ENCODE peak calls at places on chromosomes 4 and X, in five cellular contexts. One of them, this sample, is unnamed.

GRCh38 chrX:18351774-18352173 is 2.7 kb downstream of the SCML2 start:
- DNase-seq in H1: no peak
- DNase-seq in SK-N-SH: no peak
- DNase-seq in stomach: no peak
- DNase-seq in HCT116: no peak
- DNase-seq in this sample: no peak

GRCh38 chr4:38967260-38968095 is 64.7 kb downstream of the TMEM156 start:
- DNase-seq in H1: no peak
- DNase-seq in SK-N-SH: no peak
- DNase-seq in stomach: no peak
- DNase-seq in HCT116: peak; percentile 74
- DNase-seq in this sample: no peak

GRCh38 chr4:145388043-145388442 is 93.6 kb upstream of the SMAD1 start:
- DNase-seq in H1: no peak
- DNase-seq in SK-N-SH: no peak
- DNase-seq in stomach: no peak
- DNase-seq in HCT116: no peak
- DNase-seq in this sample: no peak

GRCh38 chr4:105871997-105872396 is 23.3 kb upstream of the NPNT start:
- DNase-seq in H1: no peak
- DNase-seq in SK-N-SH: no peak
- DNase-seq in stomach: no peak
- DNase-seq in HCT116: no peak
- DNase-seq in this sample: no peak

GRCh38 chr4:16067515-16067914 is 16.3 kb downstream of the PROM1 start:
- DNase-seq in H1: no peak
- DNase-seq in SK-N-SH: no peak
- DNase-seq in stomach: peak; percentile 70
- DNase-seq in HCT116: peak; percentile 73
- DNase-seq in this sample: peak; percentile 50

GRCh38 chr4:130722370-130722769 is 1626.4 kb downstream of the C4orf33 start:
- DNase-seq in H1: no peak
- DNase-seq in SK-N-SH: no peak
- DNase-seq in stomach: no peak
- DNase-seq in HCT116: no peak
- DNase-seq in this sample: no peak

GRCh38 chr4:156972370-156972980 is 876 bp upstream of the PDGFC start:
- DNase-seq in H1: no peak
- DNase-seq in SK-N-SH: no peak
- DNase-seq in stomach: no peak
- DNase-seq in HCT116: no peak
- DNase-seq in this sample: no peak

GRCh38 chr4:36573441-36573840 is 292.0 kb downstream of the DTHD1 start:
- DNase-seq in H1: no peak
- DNase-seq in SK-N-SH: no peak
- DNase-seq in stomach: no peak
- DNase-seq in HCT116: no peak
- DNase-seq in this sample: no peak

GRCh38 chr4:182698212-182698611 is 219.0 kb downstream of the DCTD start:
- DNase-seq in H1: no peak
- DNase-seq in SK-N-SH: no peak
- DNase-seq in stomach: no peak
- DNase-seq in HCT116: no peak
- DNase-seq in this sample: no peak

GRCh38 chr4:5932021-5932553 is 39.2 kb upstream of the CRMP1 start:
- DNase-seq in H1: no peak
- DNase-seq in SK-N-SH: no peak
- DNase-seq in stomach: no peak
- DNase-seq in HCT116: no peak
- DNase-seq in this sample: no peak

GRCh38 chr4:60805500-60806313 is 394.4 kb upstream of the ADGRL3 start:
- DNase-seq in H1: no peak
- DNase-seq in SK-N-SH: peak; percentile 9
- DNase-seq in stomach: no peak
- DNase-seq in HCT116: no peak
- DNase-seq in this sample: no peak

GRCh38 chr4:7060346-7061150 is 7.3 kb downstream of the GRPEL1 start:
- DNase-seq in H1: no peak
- DNase-seq in SK-N-SH: no peak
- DNase-seq in stomach: no peak
- DNase-seq in HCT116: no peak
- DNase-seq in this sample: no peak

GRCh38 chr4:40579983-40580382 is 49.7 kb downstream of the RBM47 start:
- DNase-seq in H1: no peak
- DNase-seq in SK-N-SH: no peak
- DNase-seq in stomach: no peak
- DNase-seq in HCT116: no peak
- DNase-seq in this sample: no peak

GRCh38 chr4:7041246-7041645 is 1.9 kb upstream of the TADA2B start:
- DNase-seq in H1: no peak
- DNase-seq in SK-N-SH: no peak
- DNase-seq in stomach: no peak
- DNase-seq in HCT116: no peak
- DNase-seq in this sample: no peak

GRCh38 chr4:159298502-159298901 is 195.6 kb downstream of the RAPGEF2 start:
- DNase-seq in H1: no peak
- DNase-seq in SK-N-SH: no peak
- DNase-seq in stomach: no peak
- DNase-seq in HCT116: no peak
- DNase-seq in this sample: no peak

GRCh38 chr4:105709081-105709450 is 482 bp downstream of the GSTCD start:
- DNase-seq in H1: no peak
- DNase-seq in SK-N-SH: no peak
- DNase-seq in stomach: no peak
- DNase-seq in HCT116: peak; percentile 6
- DNase-seq in this sample: no peak

GRCh38 chr4:37873383-37873782 is 17.5 kb upstream of the TBC1D1 start:
- DNase-seq in H1: no peak
- DNase-seq in SK-N-SH: no peak
- DNase-seq in stomach: no peak
- DNase-seq in HCT116: no peak
- DNase-seq in this sample: no peak

DNA sequence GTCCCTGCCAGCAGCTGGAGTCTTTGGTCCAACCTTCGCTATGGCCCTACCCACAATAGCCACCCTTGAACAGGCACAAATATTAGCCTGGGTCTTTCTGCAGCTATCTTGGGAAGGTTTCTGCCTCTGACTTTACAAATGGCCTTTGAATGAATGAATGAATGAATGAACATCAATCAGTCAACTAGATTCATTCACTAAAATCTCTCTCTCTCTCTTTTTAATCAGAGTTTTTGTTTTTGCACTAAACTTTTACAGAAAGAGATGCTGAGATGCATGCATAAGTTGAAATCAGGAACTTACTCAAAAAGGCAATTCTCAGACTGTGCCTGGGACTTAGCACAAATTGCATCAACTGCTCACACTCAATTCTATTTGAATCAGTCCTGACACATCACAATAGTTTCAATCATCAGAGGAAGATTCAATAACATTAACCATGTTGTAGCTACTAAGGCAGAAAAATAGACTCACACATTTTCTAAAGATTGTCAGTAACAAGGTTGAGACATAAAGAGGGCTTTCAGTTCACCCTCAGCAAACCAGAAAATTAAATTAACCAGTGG is 55.0 kb downstream of the ANXA3 start:
- DNase-seq in H1: no peak
- DNase-seq in SK-N-SH: no peak
- DNase-seq in stomach: no peak
- DNase-seq in HCT116: no peak
- DNase-seq in this sample: no peak
- H3K4me1 ChIP-seq in H1: no peaks in the 10 kb centered on the region
- H3K4me1 ChIP-seq in SK-N-SH: no peaks in the 10 kb centered on the region
- H3K4me1 ChIP-seq in stomach: no peaks in the 10 kb centered on the region
- H3K4me1 ChIP-seq in HCT116: no peaks in the 10 kb centered on the region
- H3K4me1 ChIP-seq in this sample: no peaks in the 10 kb centered on the region

GRCh38 chr4:163343604-163344146 is at the start of gene NPY5R:
- DNase-seq in H1: peak; percentile 69
- DNase-seq in SK-N-SH: peak; percentile 29
- DNase-seq in stomach: no peak
- DNase-seq in HCT116: no peak
- DNase-seq in this sample: no peak

GRCh38 chr4:163344147-163345050 is 707 bp downstream of the NPY5R start:
- DNase-seq in H1: no peak
- DNase-seq in SK-N-SH: peak; percentile 47
- DNase-seq in stomach: no peak
- DNase-seq in HCT116: no peak
- DNase-seq in this sample: no peak
- TF ChIP-seq POLR2AphosphoS5 in H1: no peak
- TF ChIP-seq POLR2AphosphoS5 in SK-N-SH: no peak
- TF ChIP-seq POLR2AphosphoS5 in stomach: no peak
- TF ChIP-seq POLR2AphosphoS5 in HCT116: no peak
- TF ChIP-seq POLR2AphosphoS5 in this sample: no peak

GRCh38 chr4:137529432-137529831 is 2.9 kb downstream of the PCDH18 start:
- DNase-seq in H1: no peak
- DNase-seq in SK-N-SH: no peak
- DNase-seq in stomach: no peak
- DNase-seq in HCT116: no peak
- DNase-seq in this sample: no peak

GRCh38 chr4:137532869-137533236 is 559 bp upstream of the PCDH18 start:
- DNase-seq in H1: no peak
- DNase-seq in SK-N-SH: no peak
- DNase-seq in stomach: no peak
- DNase-seq in HCT116: no peak
- DNase-seq in this sample: no peak

GRCh38 chr4:137531951-137532868 is at the start of gene PCDH18:
- DNase-seq in H1: peak; percentile 68
- DNase-seq in SK-N-SH: peak; percentile 59
- DNase-seq in stomach: peak; percentile 51
- DNase-seq in HCT116: no peak
- DNase-seq in this sample: peak; percentile 74

GRCh38 chr4:137531121-137531520 is 1.2 kb downstream of the PCDH18 start:
- DNase-seq in H1: no peak
- DNase-seq in SK-N-SH: peak; percentile 10
- DNase-seq in stomach: no peak
- DNase-seq in HCT116: no peak
- DNase-seq in this sample: no peak

GRCh38 chr4:137530176-137530575 is 2.1 kb downstream of the PCDH18 start:
- DNase-seq in H1: no peak
- DNase-seq in SK-N-SH: no peak
- DNase-seq in stomach: no peak
- DNase-seq in HCT116: no peak
- DNase-seq in this sample: no peak
- H3K4me1 ChIP-seq in H1: peaks cover 6% of the 10 kb centered on the region
- H3K4me1 ChIP-seq in SK-N-SH: peaks cover 31% of the 10 kb centered on the region
- H3K4me1 ChIP-seq in stomach: no peaks in the 10 kb centered on the region
- H3K4me1 ChIP-seq in HCT116: no peaks in the 10 kb centered on the region
- H3K4me1 ChIP-seq in this sample: peaks cover 3% of the 10 kb centered on the region

GRCh38 chr4:176001171-176002006 is 64.3 kb upstream of the WDR17 start:
- DNase-seq in H1: peak; percentile 76
- DNase-seq in SK-N-SH: peak; percentile 17
- DNase-seq in stomach: no peak
- DNase-seq in HCT116: peak; percentile 15
- DNase-seq in this sample: peak; percentile 31

GRCh38 chr4:175998782-175999181 is 66.9 kb upstream of the WDR17 start:
- DNase-seq in H1: peak; percentile 72
- DNase-seq in SK-N-SH: no peak
- DNase-seq in stomach: no peak
- DNase-seq in HCT116: peak; percentile 47
- DNase-seq in this sample: no peak

GRCh38 chr4:176005766-176006165 is 59.9 kb upstream of the WDR17 start:
- DNase-seq in H1: no peak
- DNase-seq in SK-N-SH: no peak
- DNase-seq in stomach: no peak
- DNase-seq in HCT116: no peak
- DNase-seq in this sample: no peak

GRCh38 chr4:175999944-176000343 is 65.7 kb upstream of the WDR17 start:
- DNase-seq in H1: no peak
- DNase-seq in SK-N-SH: no peak
- DNase-seq in stomach: no peak
- DNase-seq in HCT116: no peak
- DNase-seq in this sample: no peak

DNA sequence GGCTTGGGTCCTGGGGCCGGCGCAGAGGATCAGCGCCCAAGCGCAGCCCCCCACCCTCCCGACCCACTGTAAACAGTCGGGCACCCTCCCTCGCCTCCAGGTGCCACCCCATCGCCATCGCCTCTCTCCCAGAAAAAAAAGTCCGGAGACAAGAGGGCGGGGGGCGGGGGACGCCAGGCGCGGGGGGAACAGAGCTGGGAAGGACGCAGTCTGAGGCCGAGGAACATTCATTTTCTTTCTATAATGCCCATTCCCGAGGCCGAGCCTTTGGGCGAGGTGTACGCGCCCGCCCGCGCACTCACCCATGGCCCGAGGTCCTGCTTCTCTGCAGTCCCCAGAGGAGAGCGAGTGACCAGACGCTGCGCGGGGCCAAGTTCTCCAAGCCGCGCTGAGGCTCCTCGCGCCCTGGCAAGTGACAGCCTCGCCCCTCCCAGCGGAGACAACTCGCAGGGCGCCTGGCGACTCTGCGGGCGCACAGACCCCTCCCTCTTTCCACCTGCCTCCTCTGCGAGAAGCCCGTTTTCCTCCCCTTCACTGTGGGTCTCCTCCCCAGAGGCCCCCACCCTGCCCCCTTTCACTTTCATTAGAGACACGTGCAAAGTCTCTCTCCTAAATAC is 63.5 kb upstream of the WDR17 start:
- DNase-seq in H1: peak; percentile 78
- DNase-seq in SK-N-SH: peak; percentile 47
- DNase-seq in stomach: peak; percentile 35
- DNase-seq in HCT116: peak; percentile 18
- DNase-seq in this sample: peak; percentile 29
- TF ChIP-seq POLR2AphosphoS5 in H1: peak; percentile 29
- TF ChIP-seq POLR2AphosphoS5 in SK-N-SH: no peak
- TF ChIP-seq POLR2AphosphoS5 in stomach: no peak
- TF ChIP-seq POLR2AphosphoS5 in HCT116: no peak
- TF ChIP-seq POLR2AphosphoS5 in this sample: no peak

GRCh38 chr4:1013225-1014073 is 2.0 kb downstream of the FGFRL1 start:
- DNase-seq in H1: no peak
- DNase-seq in SK-N-SH: no peak
- DNase-seq in stomach: no peak
- DNase-seq in HCT116: no peak
- DNase-seq in this sample: no peak
- H3K4me1 ChIP-seq in H1: no peaks in the 10 kb centered on the region
- H3K4me1 ChIP-seq in SK-N-SH: peaks cover 15% of the 10 kb centered on the region
- H3K4me1 ChIP-seq in stomach: peaks cover 55% of the 10 kb centered on the region
- H3K4me1 ChIP-seq in HCT116: peaks cover 20% of the 10 kb centered on the region
- H3K4me1 ChIP-seq in this sample: peaks cover 20% of the 10 kb centered on the region

DNA sequence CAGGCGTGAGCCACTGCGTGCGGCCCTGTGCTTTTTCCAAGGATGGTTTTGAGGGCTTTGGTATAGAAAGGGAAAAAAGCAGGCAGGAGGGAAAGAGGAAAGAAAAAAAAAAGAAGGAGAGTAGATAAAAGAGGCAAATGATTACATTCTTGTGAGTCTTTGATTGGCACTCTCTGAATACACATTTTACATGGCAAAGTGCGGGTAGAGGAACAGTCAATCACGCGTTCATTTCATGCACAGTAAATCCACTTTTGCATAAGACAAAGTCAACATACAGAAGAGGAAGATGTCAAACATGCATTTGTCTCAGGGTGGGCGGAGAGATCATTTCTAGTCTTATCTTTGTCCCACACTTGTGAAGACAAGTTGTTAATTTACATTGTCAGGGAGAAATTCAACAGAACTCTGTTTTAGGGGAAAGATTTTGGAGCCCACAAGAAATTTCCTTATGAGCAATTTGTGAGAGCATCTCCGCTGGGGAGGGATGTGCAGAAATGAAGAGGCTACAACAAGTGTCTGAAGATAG is 183.2 kb downstream of the DHRSX start:
- DNase-seq in H1: no peak
- DNase-seq in SK-N-SH: no peak
- DNase-seq in stomach: no peak
- DNase-seq in HCT116: no peak
- DNase-seq in this sample: no peak
- TF ChIP-seq POLR2AphosphoS5 in H1: no peak
- TF ChIP-seq POLR2AphosphoS5 in SK-N-SH: no peak
- TF ChIP-seq POLR2AphosphoS5 in stomach: no peak
- TF ChIP-seq POLR2AphosphoS5 in HCT116: no peak
- TF ChIP-seq POLR2AphosphoS5 in this sample: no peak

GRCh38 chr4:102779204-102779603 is 18.4 kb upstream of the MANBA start:
- DNase-seq in H1: no peak
- DNase-seq in SK-N-SH: no peak
- DNase-seq in stomach: no peak
- DNase-seq in HCT116: no peak
- DNase-seq in this sample: no peak
- H3K4me1 ChIP-seq in H1: no peaks in the 10 kb centered on the region
- H3K4me1 ChIP-seq in SK-N-SH: no peaks in the 10 kb centered on the region
- H3K4me1 ChIP-seq in stomach: peaks cover 17% of the 10 kb centered on the region
- H3K4me1 ChIP-seq in HCT116: no peaks in the 10 kb centered on the region
- H3K4me1 ChIP-seq in this sample: no peaks in the 10 kb centered on the region